ENCODE peak calls at places on chromosomes 7 and 10, in six cellular contexts. L is lower lobe of right lung, B is IMR-90, V is Peyer's patch, C is aorta, Y is HCT116. H is an unnamed sample. For H3K4me1, the result is how much of the 10 kb centered on the place peaks cover.

GRCh38 chr7:26307226-26307625 is 15.6 kb downstream of the SNX10 start:
- DNase-seq in L (peak), B (peak), V (no peak), C (no peak), Y (no peak), H (no peak)

GRCh38 chr10:9792181-9792580 is 1225.5 kb upstream of the CELF2 start:
- DNase-seq in L (no peak), B (peak), V (no peak), C (no peak), Y (no peak), H (no peak)

GRCh38 chr10:86964847-86965190 is 3.5 kb upstream of the ADIRF start:
- DNase-seq in L (no peak), B (no peak), V (peak), C (no peak), Y (no peak), H (no peak)

GRCh38 chr7:21941570-21942224 is 4.0 kb downstream of the CDCA7L start:
- DNase-seq in L (no peak), B (peak), V (peak), C (no peak), Y (no peak), H (no peak)

GRCh38 chr10:31947144-31947926 is 18.7 kb upstream of the ARHGAP12 start:
- DNase-seq in L (no peak), B (peak), V (no peak), C (no peak), Y (peak), H (no peak)

GRCh38 chr10:77297370-77297692 is 340.3 kb downstream of the KCNMA1 start:
- DNase-seq in L (no peak), B (peak), V (no peak), C (no peak), Y (no peak), H (no peak)

GRCh38 chr10:49564461-49565009 is 25.6 kb upstream of the ERCC6 start:
- DNase-seq in L (no peak), B (peak), V (no peak), C (no peak), Y (no peak), H (no peak)

GRCh38 chr10:97320480-97321031 is 1.5 kb downstream of the FRAT1 start:
- DNase-seq in L (peak), B (no peak), V (peak), C (no peak), Y (no peak), H (no peak)

GRCh38 chr7:151819826-151820225 is 57.1 kb downstream of the PRKAG2 start:
- DNase-seq in L (no peak), B (no peak), V (no peak), C (no peak), Y (no peak), H (no peak)

GRCh38 chr10:72011016-72011415 is 46.8 kb downstream of the CHST3 start:
- DNase-seq in L (no peak), B (no peak), V (no peak), C (no peak), Y (no peak), H (no peak)

GRCh38 chr10:43879162-43879561 is 230.5 kb upstream of the ZNF32 start:
- DNase-seq in L (peak), B (no peak), V (no peak), C (no peak), Y (no peak), H (no peak)

GRCh38 chr10:48444266-48444665 is 137.8 kb downstream of the MAPK8 start:
- DNase-seq in L (no peak), B (peak), V (no peak), C (no peak), Y (peak), H (peak)

GRCh38 chr7:32958046-32959025 is 1.1 kb downstream of the FKBP9 start:
- DNase-seq in L (peak), B (peak), V (no peak), C (peak), Y (no peak), H (no peak)

GRCh38 chr7:50314778-50315177 is 10.3 kb downstream of the IKZF1 start:
- DNase-seq in L (no peak), B (no peak), V (no peak), C (no peak), Y (no peak), H (no peak)

GRCh38 chr10:22367471-22367870 is 22.2 kb downstream of the SPAG6 start:
- DNase-seq in L (no peak), B (no peak), V (no peak), C (no peak), Y (no peak), H (no peak)

GRCh38 chr7:156907656-156908055 is 14.7 kb upstream of the LMBR1 start:
- DNase-seq in L (no peak), B (no peak), V (no peak), C (no peak), Y (no peak), H (no peak)

GRCh38 chr7:155576900-155577508 is 30.6 kb upstream of the CNPY1 start:
- DNase-seq in L (no peak), B (no peak), V (no peak), C (peak), Y (peak), H (no peak)

GRCh38 chr7:24417526-24418120 is 133.6 kb downstream of the NPY start:
- DNase-seq in L (no peak), B (no peak), V (no peak), C (no peak), Y (no peak), H (no peak)

GRCh38 chr7:55536619-55537457 is 35.5 kb downstream of the VOPP1 start:
- DNase-seq in L (no peak), B (no peak), V (peak), C (no peak), Y (no peak), H (no peak)

GRCh38 chr7:55533729-55534080 is 38.6 kb downstream of the VOPP1 start:
- DNase-seq in L (no peak), B (no peak), V (no peak), C (no peak), Y (no peak), H (no peak)

GRCh38 chr7:55534262-55534915 is 37.9 kb downstream of the VOPP1 start:
- DNase-seq in L (peak), B (peak), V (peak), C (no peak), Y (no peak), H (no peak)

GRCh38 chr7:55535637-55536016 is 36.7 kb downstream of the VOPP1 start:
- DNase-seq in L (no peak), B (no peak), V (no peak), C (no peak), Y (no peak), H (no peak)

GRCh38 chr7:55534916-55535636 is 37.2 kb downstream of the VOPP1 start:
- DNase-seq in L (no peak), B (no peak), V (peak), C (no peak), Y (no peak), H (no peak)
- H3K4me1 ChIP-seq in L (half or more), B (under half), V (under half), C (under half), Y (under half), H (under half)

DNA sequence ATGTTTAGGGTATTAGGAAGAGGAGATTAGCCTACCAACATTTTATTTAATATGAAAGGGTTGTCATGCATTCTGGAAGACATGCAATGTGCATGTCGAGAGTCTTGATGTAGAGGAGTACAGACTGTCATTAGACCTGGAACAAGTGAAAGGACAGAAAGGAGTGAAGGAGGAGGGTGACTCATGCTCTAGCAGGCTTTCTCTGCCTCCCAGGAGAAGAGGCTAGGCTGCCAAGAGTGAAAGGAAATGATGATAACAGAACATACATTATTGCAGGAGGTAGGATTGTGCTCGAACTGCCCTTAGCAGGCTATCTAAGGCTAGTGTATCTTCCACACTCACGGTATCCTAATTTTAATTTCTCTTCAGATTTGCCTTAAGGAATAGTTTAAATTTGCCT is 228.8 kb downstream of the EXOC4 start:
- DNase-seq in L (no peak), B (peak), V (no peak), C (no peak), Y (no peak), H (no peak)
- H3K4me3 ChIP-seq in L (no peak), B (no peak), V (no peak), C (no peak), Y (no peak), H (no peak)

GRCh38 chr10:103869336-103869735 is 14.0 kb upstream of the SH3PXD2A start:
- DNase-seq in L (no peak), B (no peak), V (no peak), C (no peak), Y (no peak), H (no peak)

GRCh38 chr10:103870503-103870902 is 15.1 kb upstream of the SH3PXD2A start:
- DNase-seq in L (no peak), B (peak), V (no peak), C (no peak), Y (no peak), H (no peak)

GRCh38 chr10:103871006-103871405 is 15.6 kb upstream of the SH3PXD2A start:
- DNase-seq in L (no peak), B (no peak), V (no peak), C (no peak), Y (no peak), H (no peak)

GRCh38 chr10:103874730-103875129 is 19.4 kb upstream of the SH3PXD2A start:
- DNase-seq in L (no peak), B (no peak), V (no peak), C (no peak), Y (no peak), H (no peak)

GRCh38 chr10:103872137-103872933 is 17.0 kb upstream of the SH3PXD2A start:
- DNase-seq in L (no peak), B (peak), V (no peak), C (no peak), Y (no peak), H (no peak)
- H3K27ac ChIP-seq in L (no peak), B (no peak), V (no peak), C (no peak), Y (no peak), H (no peak)

DNA sequence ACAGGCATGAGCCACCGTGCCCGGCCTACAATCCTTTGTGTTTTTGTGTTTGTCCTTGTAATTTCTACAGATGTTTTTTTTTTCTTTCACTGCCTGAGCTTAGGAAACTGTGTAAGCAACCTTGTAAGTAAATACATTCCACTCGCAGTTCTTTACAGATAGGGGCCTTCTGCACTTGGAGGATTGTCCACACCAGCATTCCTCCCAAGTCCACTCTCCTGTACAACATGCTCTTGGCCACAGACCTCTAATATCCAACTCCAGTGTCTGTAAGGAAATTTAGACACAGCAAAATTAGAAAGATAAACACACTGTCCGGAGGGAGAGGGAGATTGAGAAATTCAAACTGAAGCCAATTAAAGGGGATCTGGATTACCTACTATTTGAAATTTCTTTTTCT is 9.5 kb downstream of the MXI1 start:
- DNase-seq in L (no peak), B (no peak), V (no peak), C (no peak), Y (no peak), H (no peak)
- H3K4me1 ChIP-seq in L (under half), B (under half), V (under half), C (under half), Y (under half), H (under half)

DNA sequence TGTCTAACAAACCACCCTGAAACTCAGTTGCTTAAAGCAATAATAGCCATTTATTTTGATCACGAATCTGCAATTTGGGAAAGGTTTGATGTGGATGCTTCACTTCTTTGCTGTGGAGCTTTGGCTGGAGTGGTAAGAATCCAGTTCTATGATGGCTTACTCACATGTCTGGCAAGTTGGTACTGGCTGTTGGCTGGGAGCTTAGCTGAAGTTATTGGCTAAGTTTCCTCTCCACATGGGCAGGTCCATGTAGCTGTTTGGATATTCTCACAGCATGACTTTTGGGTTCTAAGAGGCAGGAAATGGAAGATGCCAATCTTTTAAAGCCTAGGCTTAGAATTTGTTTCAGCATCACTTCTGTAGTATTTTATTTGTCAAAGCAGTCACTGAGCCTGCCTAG is 277.6 kb upstream of the NRP1 start:
- DNase-seq in L (no peak), B (peak), V (no peak), C (no peak), Y (no peak), H (no peak)
- H3K4me3 ChIP-seq in L (no peak), B (no peak), V (no peak), C (no peak), Y (no peak), H (no peak)

DNA sequence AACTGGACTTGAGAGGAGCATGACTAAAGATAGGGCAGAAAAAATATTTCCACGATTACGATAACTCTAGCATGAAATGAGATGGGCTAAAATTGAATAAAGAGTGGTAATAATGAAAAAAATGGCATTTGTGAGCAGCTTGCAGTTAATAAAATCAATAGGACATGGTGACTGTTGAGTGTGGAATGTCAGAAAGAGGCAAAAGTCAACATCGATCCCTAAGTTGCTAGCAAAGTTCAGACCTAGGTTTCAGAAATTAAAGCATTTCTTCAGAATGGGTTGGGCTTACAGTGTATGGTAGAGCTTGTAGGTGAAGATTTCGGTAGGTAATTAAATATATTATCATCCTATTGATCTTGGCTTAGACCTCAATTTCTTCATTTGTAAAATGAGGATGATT is 656.7 kb upstream of the NRG3 start:
- DNase-seq in L (no peak), B (no peak), V (no peak), C (no peak), Y (no peak), H (no peak)
- H3K27ac ChIP-seq in L (no peak), B (no peak), V (no peak), C (no peak), Y (no peak), H (no peak)

H was measured in iPS DF 6.9.